ENCODE peak calls at places on chromosome 3, in four cellular contexts. D is cardiac muscle cell, U is endothelial cell, G is sigmoid colon. N is an unnamed sample.

GRCh38 chr3:147702499-147702898 is 293.3 kb downstream of the ZIC1 start:
- DNase-seq in D (no peak), U (no peak), G (no peak), N (no peak)

GRCh38 chr3:126124148-126124868 is 40.4 kb upstream of the SLC41A3 start:
- DNase-seq in D (no peak), U (peak; percentile 3), G (peak; percentile 42), N (no peak)

GRCh38 chr3:39146611-39147373 is 6.6 kb downstream of the CSRNP1 start:
- DNase-seq in D (no peak), U (no peak), G (peak; percentile 90), N (peak; percentile 99)

GRCh38 chr3:152097770-152098169 is 171.0 kb upstream of the MBNL1 start:
- DNase-seq in D (no peak), U (no peak), G (peak; percentile 58), N (no peak)

GRCh38 chr3:168540726-168541125 is 445.0 kb upstream of the GOLIM4 start:
- DNase-seq in D (no peak), U (no peak), G (no peak), N (no peak)

GRCh38 chr3:173750591-173750990 is 353.0 kb downstream of the NLGN1 start:
- DNase-seq in D (no peak), U (no peak), G (no peak), N (no peak)

GRCh38 chr3:119628390-119628789 is 30.7 kb downstream of the PLA1A start:
- DNase-seq in D (no peak), U (no peak), G (no peak), N (no peak)

GRCh38 chr3:132713977-132714727 is 8.1 kb downstream of the NPHP3 start:
- DNase-seq in D (no peak), U (no peak), G (no peak), N (no peak)

GRCh38 chr3:58824285-58824684 is 157.7 kb upstream of the FAM3D start:
- DNase-seq in D (peak; percentile 80), U (peak; percentile 71), G (no peak), N (peak; percentile 72)

GRCh38 chr3:129224984-129225393 is 24.4 kb upstream of the COPG1 start:
- DNase-seq in D (no peak), U (peak; percentile 35), G (peak; percentile 91), N (peak; percentile 93)

GRCh38 chr3:106610362-106610997 is 741.7 kb upstream of the CBLB start:
- DNase-seq in D (no peak), U (no peak), G (no peak), N (peak; percentile 37)

GRCh38 chr3:46280105-46280797 is 38.0 kb downstream of the CCR3 start:
- DNase-seq in D (no peak), U (no peak), G (no peak), N (peak; percentile 78)

GRCh38 chr3:127065561-127066270 is 82.8 kb downstream of the PLXNA1 start:
- DNase-seq in D (no peak), U (no peak), G (peak; percentile 41), N (no peak)

GRCh38 chr3:44416031-44417030 is 61.1 kb downstream of the ZNF445 start:
- DNase-seq in D (no peak), U (no peak), G (no peak), N (no peak)

GRCh38 chr3:3798641-3799113 is 554 bp upstream of the LRRN1 start:
- DNase-seq in D (peak; percentile 42), U (peak; percentile 41), G (no peak), N (no peak)

N was measured in HT1080.